ENCODE peak calls at places on chromosomes 7 and 10, in six cellular contexts. One of them, this sample, is unnamed.

GRCh38 chr10:116947838-116948529 is 57.0 kb downstream of the SHTN1 start:
- DNase-seq in H9: peak
- DNase-seq in LNCaP clone FGC: no peak
- DNase-seq in cardiac fibroblast: peak
- DNase-seq in tibial nerve: no peak
- DNase-seq in lower leg skin: no peak
- DNase-seq in this sample: no peak

GRCh38 chr10:102465466-102465865 is 14.1 kb upstream of the C10orf95 start:
- DNase-seq in H9: no peak
- DNase-seq in LNCaP clone FGC: no peak
- DNase-seq in cardiac fibroblast: no peak
- DNase-seq in tibial nerve: no peak
- DNase-seq in lower leg skin: no peak
- DNase-seq in this sample: no peak

GRCh38 chr7:98406827-98407226 is 5.9 kb upstream of the BAIAP2L1 start:
- DNase-seq in H9: no peak
- DNase-seq in LNCaP clone FGC: no peak
- DNase-seq in cardiac fibroblast: no peak
- DNase-seq in tibial nerve: no peak
- DNase-seq in lower leg skin: no peak
- DNase-seq in this sample: no peak

GRCh38 chr7:126178865-126179264 is 1073.9 kb downstream of the GRM8 start:
- DNase-seq in H9: no peak
- DNase-seq in LNCaP clone FGC: no peak
- DNase-seq in cardiac fibroblast: no peak
- DNase-seq in tibial nerve: no peak
- DNase-seq in lower leg skin: no peak
- DNase-seq in this sample: no peak

GRCh38 chr7:96778263-96778662 is 68.6 kb upstream of the SEM1 start:
- DNase-seq in H9: peak
- DNase-seq in LNCaP clone FGC: no peak
- DNase-seq in cardiac fibroblast: no peak
- DNase-seq in tibial nerve: no peak
- DNase-seq in lower leg skin: no peak
- DNase-seq in this sample: no peak

GRCh38 chr10:83930-84530 is 34.9 kb upstream of the TUBB8 start:
- DNase-seq in H9: no peak
- DNase-seq in LNCaP clone FGC: no peak
- DNase-seq in cardiac fibroblast: no peak
- DNase-seq in tibial nerve: no peak
- DNase-seq in lower leg skin: no peak
- DNase-seq in this sample: no peak

GRCh38 chr7:134290286-134290685 is 26.4 kb downstream of the SLC35B4 start:
- DNase-seq in H9: no peak
- DNase-seq in LNCaP clone FGC: no peak
- DNase-seq in cardiac fibroblast: peak
- DNase-seq in tibial nerve: no peak
- DNase-seq in lower leg skin: no peak
- DNase-seq in this sample: no peak

GRCh38 chr7:138595454-138595853 is 105.7 kb downstream of the SVOPL start:
- DNase-seq in H9: no peak
- DNase-seq in LNCaP clone FGC: no peak
- DNase-seq in cardiac fibroblast: no peak
- DNase-seq in tibial nerve: no peak
- DNase-seq in lower leg skin: no peak
- DNase-seq in this sample: no peak

GRCh38 chr10:76437011-76437410 is 1005.6 kb downstream of the LRMDA start:
- DNase-seq in H9: no peak
- DNase-seq in LNCaP clone FGC: no peak
- DNase-seq in cardiac fibroblast: no peak
- DNase-seq in tibial nerve: no peak
- DNase-seq in lower leg skin: no peak
- DNase-seq in this sample: no peak

GRCh38 chr10:55374917-55375316 is 573.9 kb upstream of the PCDH15 start:
- DNase-seq in H9: no peak
- DNase-seq in LNCaP clone FGC: peak
- DNase-seq in cardiac fibroblast: peak
- DNase-seq in tibial nerve: no peak
- DNase-seq in lower leg skin: no peak
- DNase-seq in this sample: no peak

GRCh38 chr7:76294344-76295024 is 8.0 kb upstream of the HSPB1 start:
- DNase-seq in H9: peak
- DNase-seq in LNCaP clone FGC: no peak
- DNase-seq in cardiac fibroblast: peak
- DNase-seq in tibial nerve: peak
- DNase-seq in lower leg skin: peak
- DNase-seq in this sample: no peak

GRCh38 chr7:90690159-90690858 is 94.2 kb downstream of the CDK14 start:
- DNase-seq in H9: no peak
- DNase-seq in LNCaP clone FGC: no peak
- DNase-seq in cardiac fibroblast: no peak
- DNase-seq in tibial nerve: no peak
- DNase-seq in lower leg skin: no peak
- DNase-seq in this sample: no peak

GRCh38 chr7:45239486-45239885 is 81.9 kb downstream of the RAMP3 start:
- DNase-seq in H9: no peak
- DNase-seq in LNCaP clone FGC: no peak
- DNase-seq in cardiac fibroblast: peak
- DNase-seq in tibial nerve: no peak
- DNase-seq in lower leg skin: no peak
- DNase-seq in this sample: no peak

GRCh38 chr7:130891254-130892094 is 157.5 kb upstream of the KLF14 start:
- DNase-seq in H9: no peak
- DNase-seq in LNCaP clone FGC: no peak
- DNase-seq in cardiac fibroblast: peak
- DNase-seq in tibial nerve: peak
- DNase-seq in lower leg skin: peak
- DNase-seq in this sample: no peak

GRCh38 chr7:75993689-75994387 is 557 bp downstream of the TMEM120A start:
- DNase-seq in H9: peak
- DNase-seq in LNCaP clone FGC: peak
- DNase-seq in cardiac fibroblast: peak
- DNase-seq in tibial nerve: peak
- DNase-seq in lower leg skin: peak
- DNase-seq in this sample: no peak

GRCh38 chr10:20100157-20100556 is 283.9 kb downstream of the PLXDC2 start:
- DNase-seq in H9: no peak
- DNase-seq in LNCaP clone FGC: no peak
- DNase-seq in cardiac fibroblast: peak
- DNase-seq in tibial nerve: no peak
- DNase-seq in lower leg skin: no peak
- DNase-seq in this sample: no peak

GRCh38 chr7:85091568-85091928 is 95.3 kb downstream of the SEMA3D start:
- DNase-seq in H9: no peak
- DNase-seq in LNCaP clone FGC: no peak
- DNase-seq in cardiac fibroblast: no peak
- DNase-seq in tibial nerve: no peak
- DNase-seq in lower leg skin: no peak
- DNase-seq in this sample: no peak

GRCh38 chr10:48523212-48523819 is 81.6 kb downstream of the ARHGAP22 start:
- DNase-seq in H9: peak
- DNase-seq in LNCaP clone FGC: no peak
- DNase-seq in cardiac fibroblast: peak
- DNase-seq in tibial nerve: no peak
- DNase-seq in lower leg skin: no peak
- DNase-seq in this sample: no peak

GRCh38 chr7:41855798-41856197 is 152.9 kb upstream of the INHBA start:
- DNase-seq in H9: no peak
- DNase-seq in LNCaP clone FGC: no peak
- DNase-seq in cardiac fibroblast: peak
- DNase-seq in tibial nerve: no peak
- DNase-seq in lower leg skin: no peak
- DNase-seq in this sample: no peak

GRCh38 chr7:57651006-57651405 is 201.0 kb downstream of the ZNF716 start:
- DNase-seq in H9: no peak
- DNase-seq in LNCaP clone FGC: no peak
- DNase-seq in cardiac fibroblast: no peak
- DNase-seq in tibial nerve: no peak
- DNase-seq in lower leg skin: no peak
- DNase-seq in this sample: no peak

GRCh38 chr7:22856437-22856836 is 33.8 kb upstream of the TOMM7 start:
- DNase-seq in H9: no peak
- DNase-seq in LNCaP clone FGC: no peak
- DNase-seq in cardiac fibroblast: no peak
- DNase-seq in tibial nerve: no peak
- DNase-seq in lower leg skin: no peak
- DNase-seq in this sample: no peak

DNA sequence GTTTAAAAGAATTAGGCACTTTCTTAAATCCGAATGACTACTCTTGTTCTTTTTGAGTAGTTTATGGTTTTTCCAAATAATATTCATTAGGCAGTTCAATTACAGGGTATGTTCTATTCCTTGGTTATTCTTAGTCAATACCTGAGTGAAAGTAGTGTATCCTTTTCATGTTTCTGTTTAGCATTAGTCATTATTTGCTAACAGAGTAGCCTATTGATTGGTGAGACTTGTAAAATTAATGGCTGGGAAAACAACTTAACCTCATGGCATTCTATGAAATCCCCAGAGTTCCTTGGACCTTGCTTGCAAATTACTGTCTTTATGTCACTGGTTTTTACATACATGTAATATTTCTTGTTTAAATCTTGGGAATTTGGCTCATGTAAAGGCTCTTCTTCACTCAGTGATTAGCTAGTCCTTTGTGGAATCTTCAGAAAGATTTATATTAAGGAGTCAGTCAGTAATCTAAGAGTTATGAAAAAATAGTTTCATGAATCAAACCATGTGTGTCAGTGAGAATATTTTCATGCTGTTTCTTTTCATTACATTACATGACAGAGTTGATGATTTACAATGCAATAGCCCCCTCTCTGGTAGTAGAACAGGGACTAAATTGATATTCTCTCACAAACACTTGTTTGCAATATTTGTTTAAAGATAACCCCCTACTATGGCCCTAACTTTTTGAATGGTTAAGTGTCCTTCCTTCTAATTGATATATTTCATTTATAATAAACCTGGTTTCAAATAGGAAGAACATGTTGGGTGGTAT is 81.5 kb upstream of the LRRTM3 start:
- DNase-seq in H9: no peak
- DNase-seq in LNCaP clone FGC: no peak
- DNase-seq in cardiac fibroblast: peak
- DNase-seq in tibial nerve: no peak
- DNase-seq in lower leg skin: no peak
- DNase-seq in this sample: no peak
- TF ChIP-seq CTCF in H9: peak
- TF ChIP-seq CTCF in LNCaP clone FGC: peak
- TF ChIP-seq CTCF in cardiac fibroblast: peak
- TF ChIP-seq CTCF in tibial nerve: no peak
- TF ChIP-seq CTCF in lower leg skin: no peak
- TF ChIP-seq CTCF in this sample: no peak

GRCh38 chr10:91185239-91185875 is 35.1 kb upstream of the PCGF5 start:
- DNase-seq in H9: no peak
- DNase-seq in LNCaP clone FGC: no peak
- DNase-seq in cardiac fibroblast: peak
- DNase-seq in tibial nerve: no peak
- DNase-seq in lower leg skin: no peak
- DNase-seq in this sample: no peak
- TF ChIP-seq CTCF in H9: no peak
- TF ChIP-seq CTCF in LNCaP clone FGC: no peak
- TF ChIP-seq CTCF in cardiac fibroblast: no peak
- TF ChIP-seq CTCF in tibial nerve: no peak
- TF ChIP-seq CTCF in lower leg skin: no peak
- TF ChIP-seq CTCF in this sample: no peak

GRCh38 chr7:151114151-151115090 is 28.1 kb downstream of the AGAP3 start:
- DNase-seq in H9: peak
- DNase-seq in LNCaP clone FGC: no peak
- DNase-seq in cardiac fibroblast: no peak
- DNase-seq in tibial nerve: no peak
- DNase-seq in lower leg skin: no peak
- DNase-seq in this sample: no peak

GRCh38 chr7:151115836-151116418 is 29.7 kb downstream of the AGAP3 start:
- DNase-seq in H9: no peak
- DNase-seq in LNCaP clone FGC: peak
- DNase-seq in cardiac fibroblast: no peak
- DNase-seq in tibial nerve: no peak
- DNase-seq in lower leg skin: peak
- DNase-seq in this sample: no peak

GRCh38 chr7:151115121-151115835 is 29.0 kb downstream of the AGAP3 start:
- DNase-seq in H9: no peak
- DNase-seq in LNCaP clone FGC: no peak
- DNase-seq in cardiac fibroblast: no peak
- DNase-seq in tibial nerve: no peak
- DNase-seq in lower leg skin: no peak
- DNase-seq in this sample: no peak

GRCh38 chr7:151110941-151111645 is 24.8 kb downstream of the AGAP3 start:
- DNase-seq in H9: peak
- DNase-seq in LNCaP clone FGC: no peak
- DNase-seq in cardiac fibroblast: peak
- DNase-seq in tibial nerve: peak
- DNase-seq in lower leg skin: peak
- DNase-seq in this sample: no peak

GRCh38 chr7:151113344-151114150 is 27.3 kb downstream of the AGAP3 start:
- DNase-seq in H9: peak
- DNase-seq in LNCaP clone FGC: peak
- DNase-seq in cardiac fibroblast: peak
- DNase-seq in tibial nerve: no peak
- DNase-seq in lower leg skin: no peak
- DNase-seq in this sample: no peak
- TF ChIP-seq CTCF in H9: peak
- TF ChIP-seq CTCF in LNCaP clone FGC: no peak
- TF ChIP-seq CTCF in cardiac fibroblast: peak
- TF ChIP-seq CTCF in tibial nerve: no peak
- TF ChIP-seq CTCF in lower leg skin: no peak
- TF ChIP-seq CTCF in this sample: no peak

GRCh38 chr10:61859786-61860185 is 41.7 kb upstream of the ARID5B start:
- DNase-seq in H9: no peak
- DNase-seq in LNCaP clone FGC: no peak
- DNase-seq in cardiac fibroblast: no peak
- DNase-seq in tibial nerve: no peak
- DNase-seq in lower leg skin: no peak
- DNase-seq in this sample: no peak

GRCh38 chr10:61860964-61861758 is 40.3 kb upstream of the ARID5B start:
- DNase-seq in H9: no peak
- DNase-seq in LNCaP clone FGC: no peak
- DNase-seq in cardiac fibroblast: no peak
- DNase-seq in tibial nerve: no peak
- DNase-seq in lower leg skin: no peak
- DNase-seq in this sample: no peak

GRCh38 chr10:61855771-61856170 is 45.7 kb upstream of the ARID5B start:
- DNase-seq in H9: no peak
- DNase-seq in LNCaP clone FGC: no peak
- DNase-seq in cardiac fibroblast: no peak
- DNase-seq in tibial nerve: no peak
- DNase-seq in lower leg skin: no peak
- DNase-seq in this sample: no peak

DNA sequence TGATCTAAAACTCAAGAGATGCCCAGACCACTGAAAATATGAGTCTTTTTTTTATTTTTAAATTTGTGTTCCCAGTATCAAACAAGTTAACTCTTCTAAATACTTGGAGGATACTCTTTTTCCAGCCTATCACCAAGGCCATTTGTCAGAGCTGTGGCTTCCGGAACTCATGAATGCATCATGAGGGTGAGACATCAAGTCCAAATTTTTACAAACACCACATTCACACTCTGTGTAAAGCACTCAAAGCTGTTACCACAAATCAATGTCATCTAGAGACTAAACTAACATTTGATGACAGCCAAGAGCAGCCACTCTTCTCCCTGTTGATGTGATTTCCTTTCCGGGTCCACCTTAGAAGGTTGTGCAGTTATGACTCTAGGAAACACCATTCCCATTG is 43.8 kb upstream of the ARID5B start:
- DNase-seq in H9: no peak
- DNase-seq in LNCaP clone FGC: no peak
- DNase-seq in cardiac fibroblast: no peak
- DNase-seq in tibial nerve: no peak
- DNase-seq in lower leg skin: no peak
- DNase-seq in this sample: no peak
- TF ChIP-seq CTCF in H9: no peak
- TF ChIP-seq CTCF in LNCaP clone FGC: no peak
- TF ChIP-seq CTCF in cardiac fibroblast: no peak
- TF ChIP-seq CTCF in tibial nerve: no peak
- TF ChIP-seq CTCF in lower leg skin: no peak
- TF ChIP-seq CTCF in this sample: no peak